ENCODE peak calls at places on chromosomes 1 and 21, in four cellular contexts. Y is HepG2, R is GM12878, T is SK-N-SH. V is an unnamed sample.

GRCh38 chr1:245999697-246000637 is 507.1 kb downstream of the SMYD3 start:
- DNase-seq in Y (no peak), R (peak), T (no peak), V (no peak)

GRCh38 chr1:194069168-194069830 is 882.9 kb upstream of the B3GALT2 start:
- DNase-seq in Y (no peak), R (no peak), T (no peak), V (no peak)

GRCh38 chr1:74733616-74734484 is 898 bp downstream of the TYW3 start:
- DNase-seq in Y (peak), R (no peak), T (peak), V (peak)

GRCh38 chr1:170131450-170131849 is 14.3 kb upstream of the NTMT2 start:
- DNase-seq in Y (no peak), R (no peak), T (no peak), V (no peak)

GRCh38 chr21:38831526-38832467 is 26.1 kb downstream of the ETS2 start:
- DNase-seq in Y (peak), R (peak), T (no peak), V (peak)

GRCh38 chr1:111275079-111275478 is 15.6 kb upstream of the CHIA start:
- DNase-seq in Y (no peak), R (no peak), T (peak), V (no peak)

GRCh38 chr1:149903836-149904491 is 4.6 kb downstream of the BOLA1 start:
- DNase-seq in Y (no peak), R (no peak), T (no peak), V (no peak)

GRCh38 chr1:195195423-195196057 is 1412.7 kb downstream of the KCNT2 start:
- DNase-seq in Y (no peak), R (peak), T (no peak), V (no peak)

GRCh38 chr1:154884868-154885706 is 15.0 kb upstream of the KCNN3 start:
- DNase-seq in Y (peak), R (no peak), T (no peak), V (no peak)

GRCh38 chr1:152622803-152623202 is at the start of gene LCE3A:
- DNase-seq in Y (no peak), R (no peak), T (no peak), V (no peak)
- TF ChIP-seq NFIC in Y (no peak), R (no peak), T (no peak), V (no peak)

GRCh38 chr1:205440476-205441317 is 15.1 kb downstream of the BLACAT1 start:
- DNase-seq in Y (peak), R (peak), T (no peak), V (peak)
- TF ChIP-seq NFIC in Y (no peak), R (no peak), T (no peak), V (no peak)

GRCh38 chr21:31295676-31296075 is 48.4 kb downstream of the TIAM1 start:
- DNase-seq in Y (no peak), R (no peak), T (no peak), V (no peak)

GRCh38 chr21:31294691-31295090 is 49.4 kb downstream of the TIAM1 start:
- DNase-seq in Y (no peak), R (no peak), T (no peak), V (no peak)

GRCh38 chr21:31289702-31290101 is 54.4 kb downstream of the TIAM1 start:
- DNase-seq in Y (no peak), R (peak), T (no peak), V (no peak)

GRCh38 chr21:31290765-31291164 is 53.3 kb downstream of the TIAM1 start:
- DNase-seq in Y (no peak), R (no peak), T (no peak), V (no peak)

DNA sequence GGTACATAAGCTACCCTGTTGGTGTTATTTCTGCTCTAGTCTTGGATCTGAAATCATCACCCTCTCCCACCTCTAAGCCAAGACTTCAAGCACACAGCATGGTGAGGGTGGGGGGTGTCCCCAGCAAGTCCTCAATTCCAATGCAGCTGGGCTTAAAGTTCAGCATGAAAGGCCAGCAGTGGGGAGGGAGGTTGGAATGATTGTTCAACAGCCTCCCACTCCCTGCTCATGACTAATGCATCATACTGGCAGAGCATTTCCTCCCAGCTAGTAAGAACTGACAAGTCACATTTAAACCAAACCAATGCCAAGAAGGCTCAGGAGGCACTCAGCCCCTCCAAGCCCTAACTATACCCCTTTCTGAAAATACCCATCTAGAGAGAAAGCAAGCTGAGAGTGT is 50.1 kb downstream of the TIAM1 start:
- DNase-seq in Y (no peak), R (no peak), T (no peak), V (no peak)
- TF ChIP-seq NFIC in Y (no peak), R (no peak), T (peak), V (no peak)

GRCh38 chr1:201647722-201648065 is 108.8 kb downstream of the NAV1 start:
- DNase-seq in Y (no peak), R (no peak), T (no peak), V (no peak)

GRCh38 chr1:201647094-201647493 is 108.2 kb downstream of the NAV1 start:
- DNase-seq in Y (no peak), R (no peak), T (no peak), V (no peak)

GRCh38 chr1:201648911-201649775 is 110.2 kb downstream of the NAV1 start:
- DNase-seq in Y (no peak), R (no peak), T (peak), V (peak)

GRCh38 chr1:201646623-201647022 is 107.7 kb downstream of the NAV1 start:
- DNase-seq in Y (no peak), R (no peak), T (no peak), V (no peak)

DNA sequence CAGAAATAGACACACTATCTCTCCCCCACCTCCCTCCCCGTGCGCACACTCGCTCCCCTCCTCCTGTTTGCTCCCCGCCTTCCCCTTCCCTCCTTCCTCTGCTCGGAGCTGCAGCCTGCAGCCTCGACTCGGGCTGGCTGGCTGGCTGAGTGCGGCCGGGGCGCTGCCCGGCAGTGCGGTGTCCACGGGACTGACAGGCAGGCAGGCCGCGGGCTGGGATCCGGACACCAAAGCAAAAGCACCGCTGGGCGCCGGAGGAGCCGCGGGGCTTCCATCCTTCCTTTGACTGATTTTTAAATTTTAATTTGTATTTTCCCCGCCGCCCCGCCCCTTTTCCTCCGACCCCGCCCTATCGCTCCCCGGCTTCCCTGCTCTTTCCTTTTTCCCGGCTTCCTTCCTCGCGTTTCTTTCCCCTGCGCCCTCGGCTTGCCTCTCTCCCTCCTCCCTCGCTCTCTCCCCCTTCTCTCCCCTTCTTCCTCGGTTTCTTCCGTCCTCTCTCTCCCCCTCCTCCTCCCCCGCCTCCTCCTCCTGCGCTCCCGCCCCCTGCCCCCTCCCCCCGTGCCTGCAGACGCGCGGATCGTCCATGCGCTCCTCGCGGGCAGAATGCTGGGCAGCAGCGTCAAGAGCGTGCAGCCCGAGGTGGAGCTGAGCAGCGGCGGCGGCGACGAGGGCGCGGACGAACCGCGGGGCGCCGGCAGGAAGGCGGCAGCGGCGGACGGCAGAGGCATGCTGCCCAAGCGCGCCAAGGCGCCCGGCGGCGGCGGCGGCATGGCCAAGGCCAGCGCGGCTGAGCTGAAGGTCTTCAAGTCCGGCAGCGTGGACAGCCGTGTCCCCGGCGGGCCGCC is 109.4 kb downstream of the NAV1 start:
- DNase-seq in Y (no peak), R (no peak), T (peak), V (peak)
- TF ChIP-seq NFIC in Y (no peak), R (no peak), T (no peak), V (no peak)